ENCODE peak calls at places on chromosomes 4 and X, in eight cellular contexts. Z, T, R, E, U, C, X and B are unnamed samples.

GRCh38 chr4:13240066-13240465 is 244.1 kb downstream of the RAB28 start:
- DNase-seq in Z (no peak), T (no peak), X (peak; percentile 4), R (no peak), C (no peak), E (peak; percentile 81), U (no peak), B (no peak)

GRCh38 chrX:66144258-66144657 is 19.8 kb upstream of the HEPH start:
- DNase-seq in U (no peak), E (no peak), T (no peak), R (no peak), Z (no peak), C (no peak), X (no peak), B (no peak)

GRCh38 chr4:121675715-121676114 is 21.1 kb downstream of the ANXA5 start:
- DNase-seq in C (no peak), E (no peak), R (no peak), U (no peak), X (no peak), Z (peak; percentile 56), T (no peak), B (no peak)

GRCh38 chr4:74440356-74440755 is 4.6 kb upstream of the AREG start:
- DNase-seq in R (no peak), X (no peak), T (no peak), Z (no peak), U (no peak), E (peak; percentile 75), C (no peak), B (no peak)

GRCh38 chrX:3230496-3230895 is 116.0 kb downstream of the MXRA5 start:
- DNase-seq in C (no peak), R (no peak), X (no peak), U (no peak), Z (peak; percentile 8), E (no peak), T (no peak), B (no peak)

GRCh38 chrX:150364347-150365050 is 1.4 kb downstream of the MAMLD1 start:
- DNase-seq in T (no peak), Z (peak; percentile 12), U (peak; percentile 56), R (no peak), C (no peak), E (peak; percentile 26), X (no peak), B (peak; percentile 21)

GRCh38 chrX:100895365-100896075 is 21.4 kb upstream of the NOX1 start:
- DNase-seq in C (no peak), Z (peak; percentile 49), R (no peak), U (no peak), X (no peak), E (peak; percentile 31), T (no peak), B (peak; percentile 28)

GRCh38 chrX:125131146-125131545 is 188.5 kb upstream of the TEX13C start:
- DNase-seq in T (no peak), U (no peak), X (no peak), C (no peak), R (no peak), E (no peak), Z (no peak), B (no peak)

GRCh38 chr4:146336413-146336807 is 122.1 kb downstream of the REELD1 start:
- DNase-seq in C (no peak), Z (peak; percentile 26), U (no peak), R (no peak), T (no peak), X (no peak), E (no peak), B (no peak)

GRCh38 chr4:183342541-183343533 is 20.6 kb upstream of the CLDN24 start:
- DNase-seq in X (no peak), T (no peak), U (no peak), C (no peak), E (no peak), R (no peak), Z (no peak), B (no peak)

GRCh38 chrX:53354669-53355068 is 67.8 kb downstream of the SMC1A start:
- DNase-seq in E (no peak), C (peak; percentile 19), Z (peak; percentile 16), X (no peak), U (no peak), R (no peak), T (no peak), B (no peak)

GRCh38 chr4:7863911-7864681 is 75.6 kb downstream of the AFAP1 start:
- DNase-seq in X (no peak), C (no peak), U (no peak), R (no peak), E (no peak), T (no peak), Z (no peak), B (no peak)

GRCh38 chr4:10587697-10588096 is 96.9 kb downstream of the CLNK start:
- DNase-seq in R (no peak), U (peak; percentile 52), Z (no peak), E (no peak), X (no peak), C (no peak), T (no peak), B (no peak)

GRCh38 chr4:150178161-150178560 is 99.9 kb downstream of the DCLK2 start:
- DNase-seq in Z (peak; percentile 34), C (no peak), E (peak; percentile 26), T (no peak), X (no peak), U (no peak), R (no peak), B (no peak)